ENCODE peak calls at places on chromosomes 13 and 19, in five cellular contexts. D, F, Y, Q and B are unnamed samples.

GRCh38 chr13:83980322-83980721 is 98.0 kb upstream of the SLITRK1 start:
- DNase-seq in D (peak), F (no peak), Y (no peak), Q (no peak), B (peak)

GRCh38 chr13:54124700-54125099 is 1096.1 kb downstream of the OLFM4 start:
- DNase-seq in D (no peak), F (no peak), Y (no peak), Q (no peak), B (no peak)

GRCh38 chr13:114162533-114162922 is 16.5 kb upstream of the CFAP97D2 start:
- DNase-seq in D (no peak), F (peak), Y (no peak), Q (no peak), B (no peak)

GRCh38 chr13:46698015-46698414 is 98.9 kb downstream of the ESD start:
- DNase-seq in D (no peak), F (no peak), Y (no peak), Q (no peak), B (no peak)

GRCh38 chr13:30905932-30906383 is at the start of gene MEDAG:
- DNase-seq in D (peak), F (no peak), Y (no peak), Q (no peak), B (peak)

GRCh38 chr13:22837980-22838615 is 342.7 kb upstream of the SGCG start:
- DNase-seq in D (no peak), F (no peak), Y (no peak), Q (no peak), B (no peak)

GRCh38 chr13:45255253-45255987 is 54.6 kb upstream of the KCTD4 start:
- DNase-seq in D (no peak), F (no peak), Y (no peak), Q (no peak), B (no peak)

GRCh38 chr13:46181799-46182490 is at the start of gene LCP1:
- DNase-seq in D (no peak), F (peak), Y (no peak), Q (no peak), B (no peak)

GRCh38 chr13:27309967-27310598 is 39.5 kb downstream of the RASL11A start:
- DNase-seq in D (peak), F (no peak), Y (no peak), Q (no peak), B (peak)

GRCh38 chr13:25581351-25581750 is 209.6 kb downstream of the ATP8A2 start:
- DNase-seq in D (no peak), F (no peak), Y (no peak), Q (no peak), B (no peak)

GRCh38 chr13:109131698-109132257 is 502.4 kb downstream of the MYO16 start:
- DNase-seq in D (peak), F (peak), Y (peak), Q (no peak), B (no peak)

GRCh38 chr13:45445053-45445452 is 19.7 kb upstream of the COG3 start:
- DNase-seq in D (no peak), F (no peak), Y (no peak), Q (no peak), B (no peak)

GRCh38 chr13:62767473-62767872 is 1351.8 kb upstream of the PCDH20 start:
- DNase-seq in D (no peak), F (no peak), Y (no peak), Q (no peak), B (no peak)

DNA sequence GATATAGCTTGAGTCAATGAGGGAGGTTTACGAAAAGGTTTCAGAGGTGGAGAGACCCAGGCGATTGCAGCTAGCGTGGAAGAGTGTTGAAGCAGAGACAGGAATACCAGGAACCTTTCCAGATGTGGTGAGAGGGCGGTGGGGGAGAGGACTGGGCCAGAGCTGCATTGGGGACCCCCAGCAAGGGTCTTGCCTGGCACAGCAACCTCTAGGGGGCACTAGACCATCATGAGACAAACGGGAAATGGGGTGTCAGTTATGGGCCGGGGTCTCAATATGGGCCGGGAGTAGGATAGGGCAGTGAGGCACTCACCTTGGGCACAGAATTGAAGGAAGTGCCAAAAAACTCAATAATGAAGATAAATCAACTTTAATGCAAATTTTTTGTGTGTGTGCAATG is 2.1 kb upstream of the LRP3 start:
- DNase-seq in D (no peak), F (no peak), Y (no peak), Q (no peak), B (no peak)
- TF ChIP-seq CTCF in D (peak), F (no peak), Y (no peak), Q (peak), B (peak)

GRCh38 chr19:5443723-5444122 is 11.5 kb upstream of the ZNRF4 start:
- DNase-seq in D (no peak), F (no peak), Y (no peak), Q (no peak), B (no peak)

GRCh38 chr19:5445071-5445470 is 10.1 kb upstream of the ZNRF4 start:
- DNase-seq in D (no peak), F (no peak), Y (no peak), Q (no peak), B (no peak)

GRCh38 chr19:5445667-5446066 is 9.6 kb upstream of the ZNRF4 start:
- DNase-seq in D (no peak), F (peak), Y (no peak), Q (no peak), B (peak)

GRCh38 chr19:5447700-5448311 is 7.4 kb upstream of the ZNRF4 start:
- DNase-seq in D (no peak), F (no peak), Y (no peak), Q (no peak), B (no peak)

DNA sequence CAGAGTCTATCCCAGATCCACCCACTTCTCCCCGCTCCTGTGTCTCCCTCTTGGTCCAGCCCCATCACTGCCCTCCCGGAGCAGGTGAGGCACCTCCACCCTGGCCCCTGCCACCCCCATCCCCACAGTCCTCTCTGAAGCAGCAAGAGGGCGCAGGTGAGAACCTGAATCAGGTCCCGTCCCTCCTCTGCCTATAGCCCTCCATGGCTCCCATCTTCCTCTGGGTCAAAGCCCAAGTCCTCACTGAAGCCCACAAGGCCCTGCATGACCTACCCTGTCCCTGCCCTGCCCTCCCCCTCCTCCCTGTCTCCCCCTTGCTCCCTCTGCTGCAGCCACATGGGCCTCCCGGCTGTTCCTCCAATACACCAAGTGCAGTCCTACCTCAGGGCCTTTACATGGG is 10.8 kb upstream of the ZNRF4 start:
- DNase-seq in D (no peak), F (no peak), Y (no peak), Q (no peak), B (no peak)
- TF ChIP-seq CTCF in D (no peak), F (no peak), Y (no peak), Q (no peak), B (no peak)

GRCh38 chr13:110716235-110716505 is 2.7 kb downstream of the ING1 start:
- DNase-seq in D (no peak), F (no peak), Y (no peak), Q (no peak), B (peak)
- TF ChIP-seq CTCF in D (no peak), F (no peak), Y (no peak), Q (no peak), B (no peak)

DNA sequence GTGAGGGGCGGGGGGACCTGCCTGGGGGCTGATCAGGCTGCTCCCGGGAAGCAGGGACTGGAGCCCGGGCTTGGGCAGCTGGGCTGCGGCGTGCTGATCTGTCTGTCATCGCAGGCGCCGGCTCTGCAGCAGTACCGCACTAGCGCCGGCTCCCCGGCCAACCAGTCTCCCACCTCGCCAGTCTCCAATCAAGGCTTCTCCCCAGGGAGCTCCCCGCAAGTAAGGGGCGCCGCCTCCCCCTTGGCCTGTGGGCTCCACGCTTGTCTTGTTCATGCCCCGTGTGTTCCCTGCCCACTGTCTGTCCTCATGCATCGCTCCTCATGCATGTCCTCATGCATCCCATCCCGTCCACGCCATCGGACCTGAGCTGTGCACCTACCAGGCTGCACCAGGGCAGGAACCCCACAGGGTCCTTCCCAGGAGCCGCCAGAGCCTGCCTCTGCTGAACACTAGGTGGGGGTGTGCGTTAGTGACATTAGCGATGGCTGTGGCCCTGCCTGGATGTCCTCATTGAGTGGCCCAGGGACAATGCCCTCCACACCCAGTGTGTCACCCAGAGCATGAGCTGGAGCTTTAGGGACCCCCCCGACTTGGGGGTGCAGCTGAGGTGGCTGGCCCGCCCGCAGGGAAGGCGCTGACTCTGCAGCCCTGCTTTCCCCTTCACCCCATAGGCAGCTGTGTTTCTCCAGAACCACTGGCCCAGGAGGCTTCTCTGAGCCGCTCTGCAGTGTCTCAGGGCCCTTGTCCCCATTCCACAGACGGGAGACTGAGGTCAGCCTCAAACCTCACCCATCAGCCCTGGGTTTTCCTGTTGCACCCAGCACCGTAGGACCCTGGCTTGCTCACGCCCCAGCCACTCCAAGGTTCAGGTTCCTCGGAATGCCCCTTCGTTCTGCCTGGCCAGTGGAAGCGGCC is 19.5 kb downstream of the COMP start:
- DNase-seq in D (no peak), F (no peak), Y (no peak), Q (no peak), B (no peak)
- TF ChIP-seq CTCF in D (peak), F (no peak), Y (peak), Q (peak), B (peak)

GRCh38 chr13:64470751-64471150 is 2759.4 kb downstream of the PCDH9 start:
- DNase-seq in D (no peak), F (no peak), Y (no peak), Q (no peak), B (no peak)

DNA sequence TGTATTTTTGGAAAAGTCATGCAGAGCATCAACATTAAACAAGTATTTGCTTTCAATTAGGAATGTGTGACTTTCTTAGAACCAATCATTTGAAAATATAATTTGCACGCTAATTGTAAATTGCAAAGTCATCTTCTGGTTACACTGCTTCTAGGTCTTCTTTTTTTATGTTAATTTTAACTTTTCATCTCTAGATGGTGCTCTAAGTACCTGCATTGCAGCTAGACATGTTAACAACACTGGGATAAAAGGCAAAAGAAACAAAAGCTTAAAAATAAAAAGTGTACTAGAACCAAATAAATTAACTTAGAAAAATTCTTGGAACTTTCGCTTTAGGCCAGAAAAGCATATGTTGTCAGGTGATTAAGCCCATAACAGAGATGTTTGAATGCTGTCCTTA is 2758.2 kb downstream of the PCDH9 start:
- DNase-seq in D (peak), F (no peak), Y (peak), Q (peak), B (peak)
- TF ChIP-seq CTCF in D (peak), F (no peak), Y (peak), Q (peak), B (peak)

DNA sequence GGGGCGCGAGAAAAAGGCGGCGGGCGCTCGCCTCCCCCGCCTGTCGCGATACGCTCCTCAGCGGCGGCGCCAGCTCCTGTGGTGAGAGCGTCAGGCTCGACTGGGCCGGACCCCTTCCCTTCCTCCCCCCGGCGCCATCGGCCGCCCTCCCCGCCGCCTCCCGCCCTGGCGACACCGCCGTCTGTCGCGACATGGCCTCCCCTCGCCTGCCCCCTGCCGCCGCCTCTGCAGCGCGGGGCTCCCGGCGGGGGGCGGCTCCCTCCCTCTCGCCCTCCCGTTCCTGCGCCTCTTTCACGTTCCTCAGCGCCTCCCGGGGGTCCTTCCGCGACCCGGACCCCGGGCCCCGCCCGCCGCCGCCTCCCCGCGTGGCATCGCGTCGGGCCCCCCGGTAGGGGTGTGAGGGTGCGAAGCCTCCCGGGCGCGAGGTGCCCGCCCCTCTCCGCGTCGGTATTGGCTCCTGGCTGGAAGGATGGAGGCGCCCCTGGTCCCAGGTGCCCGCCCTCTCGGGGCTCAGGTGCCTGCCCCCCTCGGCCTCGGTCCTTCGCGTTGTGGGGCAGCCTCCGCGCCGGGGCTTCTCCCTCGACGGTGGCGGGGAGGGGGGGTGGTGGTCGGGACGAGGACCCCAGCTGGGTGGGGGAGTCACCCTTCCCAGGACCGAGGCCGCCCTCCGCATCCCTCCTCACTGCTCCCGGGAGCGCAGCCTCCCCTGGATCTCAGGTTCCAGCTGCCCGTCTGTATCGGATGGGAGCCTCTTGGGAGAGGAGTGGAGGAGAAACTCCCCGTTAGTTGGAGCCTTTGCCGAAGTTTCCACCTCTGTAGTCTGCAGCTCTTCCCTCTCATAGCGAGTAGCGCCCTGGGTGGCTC is 583 bp downstream of the CNOT3 start:
- DNase-seq in D (no peak), F (peak), Y (no peak), Q (no peak), B (no peak)
- TF ChIP-seq CTCF in D (peak), F (peak), Y (peak), Q (peak), B (no peak)

DNA sequence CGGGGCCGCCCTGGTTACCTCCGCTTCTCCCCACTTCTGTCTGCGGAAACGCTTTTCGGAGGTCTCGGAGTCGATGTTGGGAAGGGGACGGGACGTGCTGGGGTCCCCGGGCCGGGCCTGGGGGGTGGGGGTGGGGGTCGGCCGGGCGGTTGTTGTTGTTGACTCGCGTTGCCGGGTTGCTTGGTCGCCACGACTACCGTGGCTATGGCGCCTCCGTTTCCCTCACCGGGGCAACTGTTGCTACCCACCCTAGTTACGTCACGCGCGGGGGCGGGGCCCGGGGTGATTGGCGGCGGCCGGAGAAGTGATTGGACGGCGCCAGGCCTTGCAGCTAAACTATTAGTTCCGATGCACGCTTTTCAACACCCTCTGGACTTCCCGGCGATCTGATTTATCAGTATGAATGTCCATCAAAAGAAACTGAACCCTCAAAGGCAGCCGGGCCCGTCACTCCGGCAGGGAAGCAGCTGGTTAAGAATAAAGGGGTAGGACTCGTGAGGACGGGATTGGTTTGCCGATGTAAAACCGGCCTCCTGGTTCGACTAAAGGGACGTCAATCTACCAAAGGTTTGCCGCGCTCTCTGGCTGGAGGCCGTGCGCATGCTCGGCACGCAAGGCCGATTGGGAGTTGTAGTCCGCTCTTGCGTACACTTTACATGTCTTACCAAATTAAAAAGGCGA is at the start of gene RFX1:
- DNase-seq in D (peak), F (peak), Y (peak), Q (peak), B (peak)
- TF ChIP-seq CTCF in D (no peak), F (no peak), Y (no peak), Q (no peak), B (no peak)